ENCODE peak calls at places on chromosomes 16 and 17, in eight cellular contexts. Y is ovary, P is SK-N-SH, W is transverse colon, L is A549, H is sigmoid colon, Q is tibial nerve, B is GM12878. M is an unnamed sample.

GRCh38 chr16:55055262-55055661 is 124.6 kb downstream of the IRX5 start:
- DNase-seq in Y (no peak), P (no peak), W (no peak), L (no peak), H (no peak), Q (no peak), B (no peak), M (no peak)

GRCh38 chr16:19700319-19700781 is 17.7 kb downstream of the KNOP1 start:
- DNase-seq in Y (peak), P (no peak), W (peak), L (peak), H (no peak), Q (no peak), B (no peak), M (no peak)

GRCh38 chr17:9926150-9926804 is 21.2 kb upstream of the RCVRN start:
- DNase-seq in Y (no peak), P (no peak), W (no peak), L (no peak), H (no peak), Q (no peak), B (no peak), M (no peak)

GRCh38 chr17:14006249-14006942 is 62.9 kb upstream of the COX10 start:
- DNase-seq in Y (no peak), P (no peak), W (no peak), L (no peak), H (no peak), Q (no peak), B (no peak), M (no peak)

GRCh38 chr17:15502315-15503112 is 35.1 kb upstream of the CDRT4 start:
- DNase-seq in Y (peak), P (peak), W (peak), L (peak), H (peak), Q (peak), B (no peak), M (peak)

GRCh38 chr16:88121886-88122580 is 170.8 kb downstream of the BANP start:
- DNase-seq in Y (no peak), P (no peak), W (no peak), L (no peak), H (no peak), Q (no peak), B (no peak), M (no peak)

GRCh38 chr17:6471531-6472465 is 27.5 kb downstream of the PIMREG start:
- DNase-seq in Y (peak), P (no peak), W (no peak), L (peak), H (no peak), Q (no peak), B (no peak), M (no peak)

GRCh38 chr16:23500212-23500865 is 10.0 kb downstream of the GGA2 start:
- DNase-seq in Y (no peak), P (no peak), W (peak), L (no peak), H (no peak), Q (no peak), B (no peak), M (peak)

GRCh38 chr16:61323456-61323855 is 712.8 kb downstream of the CDH8 start:
- DNase-seq in Y (no peak), P (no peak), W (no peak), L (no peak), H (no peak), Q (no peak), B (no peak), M (no peak)

GRCh38 chr17:15930426-15930825 is 14.5 kb upstream of the ADORA2B start:
- DNase-seq in Y (no peak), P (no peak), W (no peak), L (no peak), H (peak), Q (no peak), B (no peak), M (no peak)

GRCh38 chr17:62674841-62675240 is 47.4 kb downstream of the MRC2 start:
- DNase-seq in Y (no peak), P (no peak), W (no peak), L (no peak), H (no peak), Q (no peak), B (no peak), M (no peak)

GRCh38 chr16:10635367-10636021 is 55.1 kb upstream of the EMP2 start:
- DNase-seq in Y (no peak), P (no peak), W (no peak), L (no peak), H (no peak), Q (no peak), B (no peak), M (no peak)

GRCh38 chr17:29138991-29139682 is 41.1 kb downstream of the MYO18A start:
- DNase-seq in Y (no peak), P (no peak), W (peak), L (no peak), H (no peak), Q (no peak), B (no peak), M (peak)

GRCh38 chr16:50878966-50879615 is 137.2 kb downstream of the CYLD start:
- DNase-seq in Y (no peak), P (no peak), W (no peak), L (no peak), H (no peak), Q (no peak), B (no peak), M (no peak)

GRCh38 chr16:50879873-50880695 is 138.2 kb downstream of the CYLD start:
- DNase-seq in Y (no peak), P (no peak), W (no peak), L (peak), H (no peak), Q (no peak), B (no peak), M (no peak)

GRCh38 chr16:50881953-50882352 is 140.1 kb downstream of the CYLD start:
- DNase-seq in Y (no peak), P (no peak), W (no peak), L (no peak), H (no peak), Q (no peak), B (no peak), M (no peak)

GRCh38 chr16:50881331-50881830 is 139.5 kb downstream of the CYLD start:
- DNase-seq in Y (no peak), P (no peak), W (no peak), L (no peak), H (no peak), Q (no peak), B (no peak), M (no peak)

DNA sequence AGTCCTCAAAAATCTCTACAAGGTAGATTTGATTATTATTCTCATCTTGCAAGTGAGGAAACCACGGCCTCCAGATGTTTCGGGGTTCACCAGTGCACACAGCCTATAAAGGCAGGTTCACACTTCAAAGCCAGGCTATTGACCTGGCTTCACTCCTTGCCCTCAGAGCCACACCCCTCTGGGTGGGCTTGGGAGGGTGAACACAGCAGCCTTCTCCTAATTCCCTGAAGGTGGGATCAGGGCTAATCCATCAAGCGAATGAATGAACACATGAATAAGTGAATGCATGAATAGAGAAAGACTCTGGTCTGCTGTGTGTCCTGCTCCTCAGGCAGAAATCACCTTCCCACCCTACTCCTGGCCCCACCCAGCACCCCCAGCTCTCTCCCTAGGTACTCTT is 139.0 kb downstream of the CYLD start:
- DNase-seq in Y (no peak), P (no peak), W (no peak), L (no peak), H (no peak), Q (no peak), B (no peak), M (no peak)
- TF ChIP-seq EP300 in Y (no peak), P (no peak), W (no peak), L (no peak), H (no peak), Q (no peak), B (no peak), M (no peak)

GRCh38 chr16:84511821-84512220 is 7.4 kb upstream of the MEAK7 start:
- DNase-seq in Y (no peak), P (no peak), W (no peak), L (no peak), H (peak), Q (no peak), B (no peak), M (no peak)
- TF ChIP-seq EP300 in Y (no peak), P (no peak), W (no peak), L (no peak), H (no peak), Q (no peak), B (no peak), M (no peak)

DNA sequence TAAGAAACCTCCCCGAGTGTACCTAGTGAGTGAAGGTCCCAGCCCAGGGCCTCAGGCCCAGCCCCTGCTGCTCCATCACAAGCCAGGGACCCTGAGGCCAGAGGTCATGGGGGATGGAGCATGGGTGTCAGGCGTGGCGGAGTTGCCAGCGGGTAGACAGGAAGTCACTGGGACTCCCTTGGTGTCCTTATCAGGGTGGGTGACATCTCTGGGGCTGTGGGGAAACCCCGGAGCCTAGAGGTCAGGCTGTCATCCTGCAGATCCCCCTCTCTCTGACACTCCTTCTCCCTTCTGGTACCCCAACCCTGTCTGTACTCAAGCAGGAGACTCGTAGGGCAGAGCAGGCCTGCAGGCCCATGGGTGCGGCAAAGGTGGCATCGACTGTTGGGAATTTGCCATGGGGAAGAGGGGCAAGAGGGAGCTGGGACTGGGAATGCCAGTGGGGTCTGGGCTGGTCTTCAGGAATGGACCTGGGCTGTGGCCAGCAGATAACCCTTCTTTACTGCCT is 10.8 kb upstream of the ADGRG1 start:
- DNase-seq in Y (no peak), P (peak), W (no peak), L (no peak), H (peak), Q (no peak), B (no peak), M (peak)
- TF ChIP-seq EP300 in Y (no peak), P (no peak), W (no peak), L (no peak), H (no peak), Q (no peak), B (no peak), M (no peak)

GRCh38 chr17:80103061-80103481 is 1.7 kb downstream of the GAA start:
- DNase-seq in Y (no peak), P (no peak), W (no peak), L (no peak), H (no peak), Q (no peak), B (no peak), M (no peak)

GRCh38 chr17:80103686-80104085 is 2.3 kb downstream of the GAA start:
- DNase-seq in Y (no peak), P (no peak), W (no peak), L (no peak), H (no peak), Q (no peak), B (no peak), M (no peak)

GRCh38 chr17:80101160-80101945 is at the start of gene GAA:
- DNase-seq in Y (peak), P (peak), W (peak), L (peak), H (peak), Q (peak), B (peak), M (peak)

GRCh38 chr17:80100035-80100323 is 1.4 kb upstream of the GAA start:
- DNase-seq in Y (no peak), P (no peak), W (no peak), L (no peak), H (no peak), Q (no peak), B (no peak), M (no peak)

DNA sequence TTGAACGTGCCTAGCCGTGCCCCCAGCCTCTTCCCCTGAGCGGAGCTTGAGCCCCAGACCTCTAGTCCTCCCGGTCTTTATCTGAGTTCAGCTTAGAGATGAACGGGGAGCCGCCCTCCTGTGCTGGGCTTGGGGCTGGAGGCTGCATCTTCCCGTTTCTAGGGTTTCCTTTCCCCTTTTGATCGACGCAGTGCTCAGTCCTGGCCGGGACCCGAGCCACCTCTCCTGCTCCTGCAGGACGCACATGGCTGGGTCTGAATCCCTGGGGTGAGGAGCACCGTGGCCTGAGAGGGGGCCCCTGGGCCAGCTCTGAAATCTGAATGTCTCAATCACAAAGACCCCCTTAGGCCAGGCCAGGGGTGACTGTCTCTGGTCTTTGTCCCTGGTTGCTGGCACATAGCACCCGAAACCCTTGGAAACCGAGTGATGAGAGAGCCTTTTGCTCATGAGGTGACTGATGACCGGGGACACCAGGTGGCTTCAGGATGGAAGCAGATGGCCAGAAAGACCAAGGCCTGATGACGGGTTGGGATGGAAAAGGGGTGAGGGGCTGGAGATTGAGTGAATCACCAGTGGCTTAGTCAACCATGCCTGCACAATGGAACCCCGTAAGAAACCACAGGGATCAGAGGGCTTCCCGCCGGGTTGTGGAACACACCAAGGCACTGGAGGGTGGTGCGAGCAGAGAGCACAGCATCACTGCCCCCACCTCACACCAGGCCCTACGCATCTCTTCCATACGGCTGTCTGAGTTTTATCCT is 745 bp downstream of the GAA start:
- DNase-seq in Y (no peak), P (peak), W (no peak), L (no peak), H (no peak), Q (peak), B (no peak), M (no peak)
- TF ChIP-seq EP300 in Y (no peak), P (no peak), W (no peak), L (no peak), H (no peak), Q (no peak), B (no peak), M (no peak)

GRCh38 chr16:1772362-1772907 is at the start of gene EME2:
- DNase-seq in Y (no peak), P (peak), W (peak), L (peak), H (no peak), Q (no peak), B (no peak), M (no peak)
- TF ChIP-seq EP300 in Y (no peak), P (no peak), W (no peak), L (no peak), H (no peak), Q (no peak), B (no peak), M (no peak)

DNA sequence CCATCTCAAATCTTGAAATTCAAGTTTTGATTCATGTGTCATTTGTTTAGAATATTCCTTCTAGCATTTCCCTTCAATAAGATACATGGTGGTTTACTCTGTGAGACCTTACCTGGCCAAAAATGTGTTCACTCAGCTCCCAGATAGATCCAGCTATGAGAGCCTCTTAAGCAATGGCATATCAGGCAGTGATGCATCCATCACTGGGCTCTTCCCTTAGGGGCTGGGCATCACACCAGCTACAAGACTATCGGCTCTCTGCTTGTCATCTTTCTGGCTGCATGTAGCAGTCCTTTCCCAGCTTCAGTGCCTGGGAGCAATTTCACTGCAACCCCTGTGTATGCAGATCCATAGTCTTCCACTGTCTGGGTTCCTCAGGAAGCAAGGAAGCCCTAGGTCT is 40.6 kb downstream of the GOSR1 start:
- DNase-seq in Y (no peak), P (no peak), W (no peak), L (no peak), H (no peak), Q (no peak), B (no peak), M (no peak)
- TF ChIP-seq EP300 in Y (no peak), P (no peak), W (no peak), L (no peak), H (no peak), Q (no peak), B (no peak), M (no peak)

DNA sequence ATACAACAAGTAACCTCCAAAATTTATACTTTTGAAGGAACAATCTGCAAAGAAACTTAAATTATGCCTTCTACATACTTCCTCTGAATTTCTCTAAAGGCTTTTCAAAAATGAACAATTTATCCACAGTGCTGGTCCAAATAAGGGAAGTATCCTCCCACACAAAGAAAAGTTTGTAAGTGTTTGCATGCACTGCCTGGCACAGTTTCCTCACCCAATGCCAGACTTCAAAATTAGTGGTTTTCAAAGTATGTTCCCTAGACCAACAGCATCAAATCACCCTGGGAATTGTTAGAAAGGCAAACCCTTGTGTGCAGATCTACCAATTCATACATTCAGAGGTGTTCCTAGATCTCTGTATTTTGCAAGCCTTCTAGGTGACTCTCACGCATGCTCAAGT is 82.5 kb downstream of the PCTP start:
- DNase-seq in Y (no peak), P (no peak), W (no peak), L (no peak), H (no peak), Q (no peak), B (no peak), M (no peak)
- TF ChIP-seq EP300 in Y (no peak), P (no peak), W (no peak), L (no peak), H (no peak), Q (no peak), B (no peak), M (no peak)

DNA sequence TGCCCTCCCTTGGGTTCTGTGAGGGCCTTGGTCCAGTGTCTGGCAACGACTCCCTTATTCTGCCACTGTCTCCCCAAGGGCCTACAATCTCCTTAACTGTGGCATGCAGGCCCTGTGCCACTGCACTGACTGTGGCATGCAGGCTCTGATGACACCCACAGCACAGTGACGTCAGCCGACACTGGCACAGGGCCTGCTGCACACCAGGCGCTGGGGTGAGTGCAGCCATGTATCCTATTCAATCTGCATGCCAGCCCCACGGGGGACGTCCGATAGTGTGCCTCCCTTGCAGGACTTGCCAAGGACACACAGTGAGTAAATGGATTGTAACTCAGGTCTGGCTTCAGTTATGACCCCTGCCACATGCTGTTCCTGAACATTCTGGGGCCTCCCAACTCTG is 39.8 kb upstream of the RASD1 start:
- DNase-seq in Y (no peak), P (peak), W (peak), L (peak), H (peak), Q (no peak), B (no peak), M (peak)
- TF ChIP-seq EP300 in Y (no peak), P (no peak), W (no peak), L (peak), H (no peak), Q (peak), B (no peak), M (no peak)

GRCh38 chr16:2969545-2970521 is 685 bp downstream of the PAQR4 start:
- DNase-seq in Y (no peak), P (peak), W (peak), L (peak), H (no peak), Q (peak), B (no peak), M (peak)
- TF ChIP-seq EP300 in Y (no peak), P (no peak), W (no peak), L (no peak), H (no peak), Q (peak), B (no peak), M (no peak)

DNA sequence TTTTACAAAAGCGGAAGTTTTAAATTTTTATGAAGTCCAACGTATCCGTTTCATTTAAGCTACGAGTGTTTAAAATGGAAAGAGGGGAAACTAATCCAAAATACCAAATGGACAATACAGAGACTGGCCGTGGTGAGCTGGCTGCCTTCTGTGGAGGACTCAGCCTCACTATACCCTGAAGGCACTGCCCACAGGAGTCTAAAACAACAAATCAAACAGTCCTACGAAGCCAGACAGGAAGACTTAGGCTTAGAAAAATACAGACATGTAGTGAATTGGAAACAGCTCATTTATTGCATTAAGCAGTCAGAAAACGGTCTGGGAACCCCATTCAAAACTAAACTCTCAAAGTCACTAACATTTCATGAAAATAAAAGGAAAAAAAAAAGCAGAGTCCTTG is 75.1 kb downstream of the CYTH1 start:
- DNase-seq in Y (no peak), P (peak), W (no peak), L (peak), H (no peak), Q (no peak), B (no peak), M (no peak)
- TF ChIP-seq EP300 in Y (no peak), P (no peak), W (no peak), L (no peak), H (no peak), Q (no peak), B (no peak), M (no peak)

M was measured in stomach.